ENCODE peak calls at places on chromosomes 16 and 17, in ten cellular contexts. K is CD8-positive, alpha-beta T cell; S is small intestine; E is neuronal stem cell; M is spleen; X is astrocyte; G is H1; B is psoas muscle; Z is mesenchymal stem cell; W is transverse colon. T is an unnamed sample.
A peak's percentile ranks its signal among the peaks of the same experiment; 100 is the strongest.

GRCh38 chr17:10838682-10839081 is 795 bp upstream of the PIRT start:
- DNase-seq in K (no peak), S (no peak), E (no peak), M (no peak), X (no peak), G (no peak), B (no peak), Z (no peak), W (no peak), T (no peak)

GRCh38 chr17:48541036-48541573 is 3.8 kb downstream of the HOXB2 start:
- DNase-seq in K (no peak), S (no peak), E (no peak), M (no peak), X (no peak), G (no peak), B (no peak), Z (no peak), W (no peak), T (no peak)

GRCh38 chr16:23317266-23317661 is 15.2 kb downstream of the SCNN1B start:
- DNase-seq in K (no peak), S (peak; percentile 12), E (no peak), M (no peak), X (no peak), G (no peak), B (no peak), Z (no peak), W (peak; percentile 84), T (no peak)

GRCh38 chr17:28046034-28046825 is 3.8 kb downstream of the NLK start:
- DNase-seq in K (no peak), S (no peak), E (no peak), M (no peak), X (no peak), G (no peak), B (no peak), Z (no peak), W (no peak), T (no peak)

GRCh38 chr17:43812396-43813265 is 20.3 kb downstream of the MPP3 start:
- DNase-seq in K (no peak), S (no peak), E (no peak), M (no peak), X (no peak), G (no peak), B (no peak), Z (no peak), W (no peak), T (no peak)

GRCh38 chr17:13921841-13922776 is 147.2 kb upstream of the COX10 start:
- DNase-seq in K (no peak), S (no peak), E (no peak), M (no peak), X (no peak), G (no peak), B (no peak), Z (no peak), W (no peak), T (no peak)

GRCh38 chr17:82959990-82960418 is 119.4 kb upstream of the METRNL start:
- DNase-seq in K (no peak), S (no peak), E (no peak), M (peak; percentile 45), X (no peak), G (no peak), B (peak; percentile 8), Z (no peak), W (no peak), T (no peak)

GRCh38 chr17:33416131-33416530 is 123.0 kb upstream of the ASIC2 start:
- DNase-seq in K (no peak), S (no peak), E (no peak), M (no peak), X (no peak), G (no peak), B (no peak), Z (no peak), W (no peak), T (no peak)

GRCh38 chr16:12211870-12212690 is 235.5 kb downstream of the SNX29 start:
- DNase-seq in K (no peak), S (peak; percentile 89), E (no peak), M (no peak), X (no peak), G (no peak), B (no peak), Z (no peak), W (no peak), T (no peak)

GRCh38 chr16:12214509-12214908 is 238.0 kb downstream of the SNX29 start:
- DNase-seq in K (no peak), S (no peak), E (no peak), M (no peak), X (no peak), G (no peak), B (no peak), Z (no peak), W (no peak), T (no peak)

GRCh38 chr16:12213180-12213579 is 236.6 kb downstream of the SNX29 start:
- DNase-seq in K (no peak), S (no peak), E (no peak), M (no peak), X (no peak), G (no peak), B (no peak), Z (no peak), W (no peak), T (no peak)

GRCh38 chr16:12217341-12217740 is 240.8 kb downstream of the SNX29 start:
- DNase-seq in K (no peak), S (no peak), E (no peak), M (no peak), X (no peak), G (no peak), B (no peak), Z (no peak), W (no peak), T (no peak)

DNA sequence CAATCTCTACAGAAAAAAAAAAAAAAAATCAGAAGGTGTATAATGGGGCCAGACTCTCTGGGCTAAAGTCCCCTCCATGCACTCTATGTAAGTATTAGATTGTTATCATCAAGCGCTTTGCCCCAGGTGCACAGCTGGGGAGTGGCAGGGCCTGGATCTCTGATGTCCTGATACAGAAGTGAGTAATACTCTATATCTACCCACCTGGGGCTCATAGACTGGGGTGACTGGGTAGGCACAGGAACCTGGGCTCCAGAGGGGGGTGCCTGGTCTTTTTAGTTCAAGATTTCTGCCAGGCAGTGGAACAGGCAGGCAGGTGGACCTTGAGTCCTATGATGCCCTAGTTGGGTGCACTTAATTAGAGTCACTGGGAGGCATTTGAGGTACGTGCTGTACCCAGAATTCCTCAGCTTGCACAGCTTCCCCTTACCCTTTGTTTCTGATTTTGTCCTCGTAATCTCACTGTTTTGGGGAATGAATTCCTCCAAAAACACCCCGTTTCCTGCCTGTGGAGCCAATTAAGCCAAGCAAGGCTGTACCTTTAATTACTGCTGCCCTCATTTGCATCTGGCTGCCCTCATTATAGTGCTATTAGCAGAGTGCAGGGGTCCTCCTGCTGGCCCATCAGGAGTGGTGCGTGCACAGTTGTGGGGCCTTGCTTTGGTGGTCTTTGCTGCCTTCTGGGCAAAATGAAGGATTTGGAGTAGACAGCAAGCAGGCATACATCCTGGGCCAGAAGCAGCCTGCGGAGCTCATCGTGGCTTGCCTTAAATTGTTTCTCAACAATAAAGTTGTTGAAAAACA is 239.0 kb downstream of the SNX29 start:
- DNase-seq in K (no peak), S (peak; percentile 94), E (peak; percentile 24), M (no peak), X (no peak), G (peak; percentile 67), B (no peak), Z (no peak), W (no peak), T (no peak)
- H3K4me1 ChIP-seq in K (no peaks in the 10 kb centered on the region), S (no peaks in the 10 kb centered on the region), E (peaks cover 6% of the 10 kb centered on the region), M (no peaks in the 10 kb centered on the region), X (no peaks in the 10 kb centered on the region), G (peaks cover 13% of the 10 kb centered on the region), B (no peaks in the 10 kb centered on the region), Z (peaks cover 5% of the 10 kb centered on the region), W (no peaks in the 10 kb centered on the region), T (no peaks in the 10 kb centered on the region)

GRCh38 chr17:57636274-57636673 is 108.8 kb downstream of the CCDC182 start:
- DNase-seq in K (no peak), S (no peak), E (no peak), M (no peak), X (no peak), G (no peak), B (no peak), Z (no peak), W (no peak), T (no peak)

GRCh38 chr17:57633236-57633635 is 111.9 kb downstream of the CCDC182 start:
- DNase-seq in K (no peak), S (no peak), E (no peak), M (peak; percentile 66), X (no peak), G (no peak), B (no peak), Z (no peak), W (no peak), T (no peak)

GRCh38 chr17:57636985-57637667 is 108.0 kb downstream of the CCDC182 start:
- DNase-seq in K (no peak), S (no peak), E (no peak), M (peak; percentile 56), X (peak; percentile 36), G (no peak), B (no peak), Z (no peak), W (peak; percentile 25), T (no peak)

GRCh38 chr17:57632294-57632693 is 112.8 kb downstream of the CCDC182 start:
- DNase-seq in K (no peak), S (no peak), E (no peak), M (peak; percentile 58), X (no peak), G (no peak), B (no peak), Z (no peak), W (no peak), T (no peak)

GRCh38 chr17:57634713-57635465 is 110.2 kb downstream of the CCDC182 start:
- DNase-seq in K (no peak), S (no peak), E (no peak), M (peak; percentile 7), X (peak; percentile 68), G (no peak), B (no peak), Z (no peak), W (no peak), T (no peak)
- H3K4me1 ChIP-seq in K (no peaks in the 10 kb centered on the region), S (no peaks in the 10 kb centered on the region), E (no peaks in the 10 kb centered on the region), M (no peaks in the 10 kb centered on the region), X (peaks cover 13% of the 10 kb centered on the region), G (peaks cover 5% of the 10 kb centered on the region), B (no peaks in the 10 kb centered on the region), Z (no peaks in the 10 kb centered on the region), W (no peaks in the 10 kb centered on the region), T (no peaks in the 10 kb centered on the region)

GRCh38 chr17:57284583-57284982 is 28.3 kb downstream of the MSI2 start:
- DNase-seq in K (no peak), S (no peak), E (no peak), M (no peak), X (no peak), G (no peak), B (no peak), Z (no peak), W (no peak), T (no peak)
- H3K4me1 ChIP-seq in K (peaks cover 39% of the 10 kb centered on the region), S (no peaks in the 10 kb centered on the region), E (peaks cover 72% of the 10 kb centered on the region), M (peaks cover 24% of the 10 kb centered on the region), X (peaks cover 32% of the 10 kb centered on the region), G (peaks cover 39% of the 10 kb centered on the region), B (peaks cover 76% of the 10 kb centered on the region), Z (peaks cover 7% of the 10 kb centered on the region), W (peaks cover 20% of the 10 kb centered on the region), T (peaks cover 31% of the 10 kb centered on the region)

DNA sequence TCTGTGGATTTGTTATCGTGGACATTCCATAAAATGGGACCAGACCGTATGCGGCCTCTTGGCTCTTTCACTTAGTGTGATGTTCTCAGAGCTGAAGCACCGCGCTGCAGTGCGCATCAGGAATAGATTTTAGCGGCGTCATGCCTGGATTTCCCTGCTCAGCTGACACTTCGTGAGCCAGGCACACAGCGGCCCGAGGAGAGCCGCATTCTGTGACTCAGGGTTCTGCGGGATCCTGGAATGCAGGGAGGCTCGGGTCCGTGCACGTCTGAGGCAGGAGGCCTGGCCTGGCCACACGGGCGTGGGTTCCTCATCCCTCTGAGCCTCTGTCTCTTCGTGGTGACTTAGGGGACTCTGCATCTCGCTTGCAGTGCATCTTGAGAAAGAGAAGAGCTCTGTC is 13.4 kb downstream of the CBFA2T3 start:
- DNase-seq in K (no peak), S (no peak), E (no peak), M (peak; percentile 65), X (no peak), G (no peak), B (peak; percentile 9), Z (no peak), W (no peak), T (no peak)
- H3K4me1 ChIP-seq in K (peaks cover 8% of the 10 kb centered on the region), S (no peaks in the 10 kb centered on the region), E (no peaks in the 10 kb centered on the region), M (peaks cover 29% of the 10 kb centered on the region), X (no peaks in the 10 kb centered on the region), G (no peaks in the 10 kb centered on the region), B (no peaks in the 10 kb centered on the region), Z (no peaks in the 10 kb centered on the region), W (no peaks in the 10 kb centered on the region), T (peaks cover 13% of the 10 kb centered on the region)